ENCODE peak calls at places on chromosomes 4 and X, in six cellular contexts. Y is PC-3, N is GM12865, S is astrocyte of the cerebellum, J is suprapubic skin, T is kidney epithelial cell. F is an unnamed sample.

GRCh38 chr4:11542952-11543351 is 114.3 kb upstream of the HS3ST1 start:
- DNase-seq in T (no peak), Y (peak), J (no peak), S (no peak), N (no peak), F (no peak)

GRCh38 chrX:133444196-133444595 is 28.9 kb upstream of the GPC4 start:
- DNase-seq in N (no peak), S (no peak), T (no peak), Y (peak), J (no peak), F (no peak)

GRCh38 chrX:153353416-153353815 is 19.5 kb downstream of the ZNF275 start:
- DNase-seq in T (no peak), N (no peak), Y (no peak), S (no peak), J (no peak), F (no peak)

GRCh38 chr4:52873861-52874343 is 11.8 kb downstream of the RASL11B start:
- DNase-seq in Y (no peak), N (no peak), T (no peak), S (no peak), J (no peak), F (no peak)

GRCh38 chr4:123398151-123398802 is 1.7 kb downstream of the SPRY1 start:
- DNase-seq in N (peak), T (no peak), S (no peak), J (peak), Y (peak), F (peak)

GRCh38 chr4:16827045-16827444 is 71.4 kb downstream of the LDB2 start:
- DNase-seq in J (no peak), N (no peak), Y (no peak), T (no peak), S (no peak), F (no peak)

GRCh38 chr4:141220271-141220654 is 432 bp upstream of the ZNF330 start:
- DNase-seq in T (peak), J (no peak), N (no peak), Y (no peak), S (no peak), F (no peak)

GRCh38 chr4:163484906-163485305 is 9.6 kb upstream of the TMA16 start:
- DNase-seq in T (peak), S (peak), J (no peak), N (peak), Y (peak), F (peak)

GRCh38 chrX:26922278-26922677 is 540.9 kb downstream of the PPP4R3C start:
- DNase-seq in N (no peak), Y (peak), J (no peak), S (no peak), T (no peak), F (no peak)

GRCh38 chr4:78152795-78153194 is 95.7 kb downstream of the FRAS1 start:
- DNase-seq in T (no peak), Y (no peak), N (no peak), J (no peak), S (no peak), F (no peak)

GRCh38 chrX:77917294-77917933 is 6.9 kb downstream of the ATP7A start:
- DNase-seq in T (no peak), S (no peak), J (no peak), Y (no peak), N (peak), F (no peak)

GRCh38 chrX:82412851-82413250 is 1095.2 kb upstream of the POU3F4 start:
- DNase-seq in T (no peak), J (no peak), N (no peak), Y (peak), S (no peak), F (no peak)

GRCh38 chr4:10158355-10158942 is 41.9 kb upstream of the WDR1 start:
- DNase-seq in T (no peak), N (no peak), Y (peak), J (no peak), S (no peak), F (no peak)

GRCh38 chrX:131812847-131813825 is 210.0 kb upstream of the STK26 start:
- DNase-seq in J (peak), S (peak), T (no peak), N (peak), Y (peak), F (no peak)

GRCh38 chr4:92303621-92304027 is at the start of gene GRID2:
- DNase-seq in J (no peak), S (no peak), N (no peak), Y (peak), T (no peak), F (peak)
- TF ChIP-seq CTCF in J (no peak), S (peak), N (no peak), Y (peak), T (no peak), F (no peak)

GRCh38 chr4:117771647-117772337 is 262.5 kb upstream of the NDST3 start:
- DNase-seq in S (no peak), N (no peak), J (no peak), Y (no peak), T (no peak), F (no peak)
- TF ChIP-seq CTCF in S (peak), N (no peak), J (no peak), Y (no peak), T (no peak), F (peak)

GRCh38 chr4:23962462-23962861 is 72.6 kb upstream of the PPARGC1A start:
- DNase-seq in S (no peak), J (no peak), Y (no peak), N (no peak), T (no peak), F (no peak)

GRCh38 chr4:23970193-23970850 is 80.5 kb upstream of the PPARGC1A start:
- DNase-seq in Y (no peak), S (no peak), N (no peak), T (no peak), J (no peak), F (no peak)

GRCh38 chr4:23966720-23967119 is 76.9 kb upstream of the PPARGC1A start:
- DNase-seq in N (no peak), S (no peak), T (no peak), Y (no peak), J (no peak), F (no peak)

GRCh38 chr4:23969635-23970034 is 79.8 kb upstream of the PPARGC1A start:
- DNase-seq in T (no peak), S (no peak), Y (no peak), N (no peak), J (no peak), F (no peak)

DNA sequence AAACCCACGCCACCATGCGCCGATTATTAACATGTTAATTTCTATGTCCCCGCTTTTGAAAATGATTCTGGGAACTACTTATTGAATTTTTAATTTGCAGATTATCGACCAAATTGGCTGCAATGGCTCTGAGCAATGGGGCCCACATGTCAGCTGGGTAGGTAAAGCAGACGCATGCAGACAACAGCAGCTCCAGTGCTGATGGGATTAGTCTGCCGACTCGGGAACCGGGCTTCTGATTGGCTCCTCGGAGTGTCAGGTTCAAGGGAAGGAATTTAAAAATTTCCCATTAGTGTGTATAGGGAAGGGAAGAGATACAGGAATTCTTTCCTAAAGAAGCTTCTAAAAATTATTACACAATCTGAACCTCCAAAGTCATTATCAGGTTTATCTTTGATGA is 77.4 kb upstream of the PPARGC1A start:
- DNase-seq in Y (no peak), J (no peak), S (no peak), T (no peak), N (no peak), F (no peak)
- TF ChIP-seq CTCF in Y (no peak), J (no peak), S (no peak), T (no peak), N (no peak), F (no peak)

GRCh38 chr4:4427478-4427870 is 40.6 kb downstream of the NSG1 start:
- DNase-seq in S (peak), N (no peak), T (peak), Y (no peak), J (no peak), F (no peak)

GRCh38 chr4:4427886-4428285 is 41.0 kb downstream of the NSG1 start:
- DNase-seq in S (no peak), N (no peak), Y (no peak), T (no peak), J (no peak), F (no peak)

GRCh38 chr4:4432341-4433125 is 45.6 kb downstream of the NSG1 start:
- DNase-seq in J (no peak), N (no peak), S (no peak), Y (no peak), T (no peak), F (no peak)

GRCh38 chr4:4428966-4429875 is 42.3 kb downstream of the NSG1 start:
- DNase-seq in J (no peak), Y (no peak), S (no peak), N (no peak), T (no peak), F (no peak)

DNA sequence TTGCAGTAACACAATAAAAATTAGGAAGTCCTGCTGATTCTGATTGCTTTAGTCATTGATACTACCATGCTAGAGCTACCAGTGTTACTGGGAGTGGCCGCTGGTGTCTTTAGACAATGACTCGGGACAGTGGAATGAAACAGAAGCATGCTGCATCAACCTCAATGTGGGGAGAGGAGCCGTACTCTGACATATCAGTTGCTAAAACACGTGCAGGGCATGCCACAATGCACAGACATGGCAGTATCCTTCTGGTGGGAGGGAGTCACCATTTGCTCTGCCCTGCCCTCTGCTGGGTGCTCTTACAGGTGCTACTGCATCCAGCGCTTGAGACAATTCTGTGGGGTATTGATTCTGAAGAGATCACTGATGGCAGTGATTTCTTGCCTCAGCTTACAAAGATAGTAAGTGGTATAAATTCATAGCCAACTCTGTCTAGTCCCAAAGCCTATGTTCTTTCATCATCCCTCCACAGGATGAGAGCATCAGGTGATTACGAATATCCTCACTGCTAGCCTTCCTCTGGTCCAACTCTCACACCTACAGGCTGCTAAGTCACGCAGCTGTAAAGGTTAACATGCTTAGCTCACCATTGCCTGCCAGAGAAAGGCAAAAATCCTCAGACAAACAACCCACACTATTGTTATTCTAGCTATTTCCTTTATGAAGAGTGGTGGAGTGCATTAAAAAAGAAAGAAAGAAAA is 43.7 kb downstream of the NSG1 start:
- DNase-seq in T (peak), Y (peak), J (no peak), S (peak), N (peak), F (peak)
- TF ChIP-seq CTCF in T (peak), Y (peak), J (peak), S (peak), N (peak), F (peak)

DNA sequence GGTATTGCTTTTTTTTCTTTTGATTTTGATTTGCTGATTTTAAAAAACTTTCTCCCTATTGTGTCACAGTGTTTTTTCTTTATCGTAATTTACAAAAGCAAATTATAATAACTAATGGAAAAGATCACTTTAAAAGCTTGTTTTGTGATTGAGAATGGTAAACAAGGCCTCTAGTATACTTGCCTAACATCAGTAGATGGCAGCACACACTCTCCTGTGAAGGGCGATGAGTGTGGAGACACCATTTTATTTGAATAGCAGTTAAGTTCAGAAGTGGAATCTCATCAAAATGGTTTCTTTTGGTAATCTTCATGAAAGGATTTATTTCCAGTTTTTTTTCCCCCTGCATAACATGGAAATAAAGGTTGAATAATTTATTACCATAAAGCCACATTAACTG is 72.3 kb downstream of the PAK3 start:
- DNase-seq in N (peak), J (no peak), Y (peak), S (peak), T (no peak), F (peak)
- TF ChIP-seq CTCF in N (no peak), J (no peak), Y (peak), S (peak), T (no peak), F (no peak)

DNA sequence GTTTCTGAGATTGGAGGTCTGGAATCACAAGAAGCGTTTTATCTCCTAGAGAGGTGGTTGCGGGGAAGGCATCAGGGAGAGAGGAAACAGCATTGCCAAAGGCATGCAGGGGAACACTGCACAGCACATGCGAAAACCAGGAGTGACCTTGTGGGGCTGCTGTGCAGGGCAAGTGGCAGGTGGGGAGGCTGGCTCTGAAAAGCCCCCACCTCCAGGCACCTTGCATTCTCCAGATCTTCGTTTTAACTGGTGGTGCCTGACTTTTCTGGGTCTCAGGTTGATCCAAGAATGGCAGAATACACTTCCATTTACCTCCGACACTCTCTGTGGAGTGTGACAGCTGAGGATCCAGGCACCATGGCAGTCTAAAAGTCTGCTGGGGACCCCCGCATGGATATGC is 209.4 kb upstream of the LEF1 start:
- DNase-seq in Y (no peak), N (no peak), J (no peak), T (no peak), S (no peak), F (no peak)
- TF ChIP-seq CTCF in Y (no peak), N (no peak), J (no peak), T (no peak), S (no peak), F (no peak)

F was measured in endothelial cell.